ENCODE peak calls at places on chromosomes 2 and 18, in eight cellular contexts. I is stomach, G is keratinocyte, X is breast epithelium, U is cardiac muscle cell, C is heart right ventricle, R is PC-9, A is HL-60. B is an unnamed sample.

GRCh38 chr18:55509631-55510372 is 78.2 kb downstream of the TCF4 start:
- DNase-seq in G (peak), I (no peak), X (no peak), U (peak), A (no peak), C (no peak), R (no peak), B (no peak)

GRCh38 chr2:219451626-219452360 is 17.1 kb downstream of the SPEG start:
- DNase-seq in R (peak), U (peak), X (no peak), C (peak), G (no peak), I (no peak), A (no peak), B (peak)

GRCh38 chr2:156657809-156658208 is 221.6 kb downstream of the GPD2 start:
- DNase-seq in I (no peak), G (no peak), A (peak), R (no peak), C (no peak), U (peak), X (no peak), B (no peak)

GRCh38 chr2:10591207-10591606 is 98.6 kb downstream of the NOL10 start:
- DNase-seq in I (no peak), X (no peak), A (peak), C (no peak), R (no peak), U (peak), G (no peak), B (no peak)

GRCh38 chr2:15200581-15200980 is 360.6 kb downstream of the NBAS start:
- DNase-seq in I (no peak), R (no peak), A (no peak), G (no peak), U (no peak), C (no peak), X (no peak), B (no peak)

GRCh38 chr2:165536861-165537499 is 67.5 kb downstream of the CSRNP3 start:
- DNase-seq in U (peak), X (no peak), R (no peak), I (no peak), A (no peak), G (no peak), C (no peak), B (no peak)

GRCh38 chr2:101486258-101486701 is 11.4 kb upstream of the RFX8 start:
- DNase-seq in A (no peak), X (no peak), C (no peak), U (no peak), I (no peak), G (no peak), R (no peak), B (no peak)

GRCh38 chr18:30908381-30908780 is 134.2 kb downstream of the DSC3 start:
- DNase-seq in I (no peak), C (no peak), A (no peak), R (no peak), G (no peak), U (no peak), X (no peak), B (no peak)

GRCh38 chr2:36951030-36951518 is 15.3 kb downstream of the STRN start:
- DNase-seq in R (no peak), X (no peak), U (no peak), C (no peak), G (no peak), A (no peak), I (no peak), B (no peak)

GRCh38 chr2:229738024-229738625 is 23.8 kb upstream of the DNER start:
- DNase-seq in R (no peak), I (no peak), X (no peak), G (no peak), A (no peak), U (no peak), C (no peak), B (no peak)

GRCh38 chr2:240362826-240363717 is 72.4 kb upstream of the GPC1 start:
- DNase-seq in R (no peak), X (no peak), C (no peak), U (no peak), A (no peak), G (no peak), I (no peak), B (peak)

GRCh38 chr2:159201321-159202063 is 85.0 kb downstream of the WDSUB1 start:
- DNase-seq in A (no peak), X (no peak), U (peak), R (no peak), G (no peak), I (no peak), C (no peak), B (no peak)

GRCh38 chr2:60551241-60552095 is 2.0 kb downstream of the BCL11A start:
- DNase-seq in A (peak), C (peak), G (no peak), R (no peak), I (peak), U (peak), X (no peak), B (no peak)

GRCh38 chr2:26578581-26578980 is 62.6 kb downstream of the CIB4 start:
- DNase-seq in R (no peak), A (no peak), X (no peak), U (no peak), C (no peak), G (no peak), I (no peak), B (no peak)

GRCh38 chr2:2324565-2325101 is 6.4 kb downstream of the MYT1L start:
- DNase-seq in A (no peak), R (no peak), I (no peak), C (no peak), G (no peak), X (no peak), U (no peak), B (no peak)

GRCh38 chr2:29196792-29197788 is 81.9 kb downstream of the CLIP4 start:
- DNase-seq in I (peak), G (peak), A (peak), C (peak), R (peak), X (peak), U (peak), B (peak)

GRCh38 chr2:5360081-5360480 is 332.1 kb upstream of the SOX11 start:
- DNase-seq in R (no peak), I (no peak), X (no peak), C (no peak), A (no peak), U (no peak), G (no peak), B (no peak)

GRCh38 chr2:143839456-143839855 is 680.5 kb downstream of the ZEB2 start:
- DNase-seq in I (no peak), R (no peak), C (no peak), A (no peak), G (no peak), X (no peak), U (no peak), B (no peak)

GRCh38 chr2:242056785-242057184 is 187.3 kb downstream of the RTP5 start:
- DNase-seq in X (no peak), U (no peak), A (no peak), R (no peak), G (no peak), I (no peak), C (no peak), B (no peak)

GRCh38 chr2:111022630-111023029 is 98.1 kb upstream of the BCL2L11 start:
- DNase-seq in I (no peak), R (no peak), X (no peak), A (peak), C (no peak), U (no peak), G (no peak), B (no peak)

GRCh38 chr2:170005702-170006101 is 172.2 kb upstream of the MYO3B start:
- DNase-seq in I (no peak), R (no peak), A (peak), U (peak), C (no peak), G (no peak), X (no peak), B (no peak)

GRCh38 chr2:73091696-73092095 is 20.2 kb upstream of the SFXN5 start:
- DNase-seq in X (no peak), A (no peak), I (no peak), C (no peak), R (no peak), U (no peak), G (no peak), B (no peak)

GRCh38 chr2:217314021-217314460 is 454.2 kb upstream of the TNP1 start:
- DNase-seq in C (no peak), A (no peak), X (no peak), U (no peak), G (no peak), R (no peak), I (no peak), B (no peak)

GRCh38 chr2:95043300-95043786 is 17.8 kb downstream of the MAL start:
- DNase-seq in I (peak), X (peak), A (no peak), R (peak), U (peak), C (peak), G (no peak), B (peak)

GRCh38 chr2:19125876-19126275 is 232.5 kb downstream of the OSR1 start:
- DNase-seq in I (no peak), R (no peak), X (no peak), G (no peak), U (no peak), A (no peak), C (no peak), B (no peak)

DNA sequence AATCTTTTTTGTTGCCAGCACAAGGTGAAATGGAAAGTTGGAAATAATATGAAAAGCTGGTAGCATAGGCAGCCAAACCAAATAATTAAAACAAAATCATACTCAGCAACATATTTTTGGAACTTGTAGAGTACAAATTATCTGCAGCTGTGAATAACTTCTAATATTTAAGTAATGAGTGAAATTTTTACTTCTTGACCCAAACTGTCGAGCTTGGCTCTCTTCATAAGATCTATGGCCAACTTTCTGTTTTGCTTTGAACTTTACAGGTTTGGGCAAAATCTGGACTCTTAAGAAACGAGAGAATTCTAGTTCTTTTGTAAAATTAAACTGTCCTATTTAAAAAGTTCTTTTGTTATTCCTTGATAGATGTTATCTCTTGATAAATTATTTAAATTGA is 25.6 kb upstream of the CCDC102B start:
- DNase-seq in C (no peak), U (no peak), R (no peak), G (no peak), A (no peak), I (no peak), X (no peak), B (no peak)
- H3K27ac ChIP-seq in C (peak), U (no peak), R (no peak), G (no peak), A (no peak), I (no peak), X (no peak), B (no peak)

GRCh38 chr2:171160630-171161424 is at the start of gene TLK1:
- DNase-seq in U (peak), I (peak), G (no peak), A (peak), R (peak), C (peak), X (peak), B (peak)
- TF ChIP-seq CTCF in U (no peak), I (no peak), G (no peak), A (no peak), R (no peak), C (no peak), X (no peak), B (no peak)

DNA sequence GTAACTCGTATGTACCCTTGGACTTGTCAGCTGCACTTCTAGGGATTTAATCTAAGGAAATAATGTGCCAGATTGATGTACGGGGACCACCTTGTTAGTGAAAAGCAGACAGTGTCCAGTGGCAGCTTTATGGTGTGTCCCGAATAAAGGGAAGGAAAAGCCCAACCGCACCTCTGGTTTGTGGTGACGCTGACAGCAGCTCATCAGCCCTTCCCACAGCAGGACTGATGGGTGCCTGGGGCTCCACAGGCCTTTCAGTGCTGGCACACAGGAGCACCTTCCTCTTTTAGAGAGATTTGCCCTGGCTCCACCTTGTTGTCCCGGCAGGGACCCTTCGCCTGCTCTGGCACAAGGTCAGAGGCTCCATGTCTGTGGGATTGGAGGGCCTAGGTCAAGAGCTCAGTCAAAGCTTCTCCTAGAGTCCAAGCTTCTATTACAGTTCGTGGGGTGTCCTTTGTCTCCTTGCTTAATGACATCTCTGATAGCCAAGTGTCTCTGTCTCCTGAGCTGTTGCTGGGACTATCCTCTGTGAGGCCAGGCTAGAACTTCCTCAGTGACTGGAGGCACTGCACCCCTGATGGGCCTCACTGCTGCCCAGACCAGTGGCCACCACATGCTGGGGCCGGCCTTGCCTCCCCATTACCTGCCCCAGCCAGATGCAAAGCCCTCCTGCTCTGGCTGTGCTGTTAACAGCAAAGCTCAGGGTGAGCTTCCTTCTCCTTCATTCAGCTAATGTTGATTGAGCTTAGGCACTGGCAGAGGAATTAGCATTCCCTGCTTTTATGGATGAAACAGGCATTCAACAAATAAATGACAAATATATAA is 33.0 kb upstream of the SCLY start:
- DNase-seq in I (no peak), C (no peak), U (no peak), A (peak), G (no peak), R (no peak), X (no peak), B (no peak)
- H3K27ac ChIP-seq in I (no peak), C (no peak), U (no peak), A (peak), G (no peak), R (no peak), X (no peak), B (no peak)

GRCh38 chr18:22441638-22442037 is 23.9 kb upstream of the CTAGE1 start:
- DNase-seq in I (no peak), C (no peak), U (no peak), R (no peak), G (no peak), X (no peak), A (no peak), B (no peak)
- TF ChIP-seq CTCF in I (no peak), C (no peak), U (no peak), R (no peak), G (no peak), X (no peak), A (no peak), B (no peak)

DNA sequence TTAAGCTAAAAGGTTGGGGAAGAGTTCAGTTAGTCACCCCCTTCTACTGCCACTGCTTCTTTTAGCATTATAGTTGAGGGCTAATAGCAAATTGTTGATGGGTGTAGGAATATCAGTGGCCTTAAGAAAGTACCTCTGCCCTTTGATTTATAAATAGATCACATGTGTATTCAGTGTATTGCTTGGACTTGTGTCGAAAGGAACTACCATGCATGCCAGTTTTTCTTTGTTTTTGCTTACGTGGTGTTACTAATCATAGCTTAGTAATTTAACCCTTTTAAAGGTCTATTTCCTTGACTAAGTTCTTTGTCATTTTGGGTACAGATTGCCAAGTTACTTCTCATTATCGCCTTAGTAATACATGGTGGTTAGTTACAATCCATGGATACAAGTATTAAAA is 85.6 kb downstream of the MIB1 start:
- DNase-seq in G (peak), U (peak), C (no peak), A (no peak), I (no peak), R (no peak), X (no peak), B (no peak)
- H3K27ac ChIP-seq in G (peak), U (peak), C (peak), A (no peak), I (peak), R (no peak), X (no peak), B (peak)

GRCh38 chr18:23384778-23385736 is 68.0 kb upstream of the RIOK3 start:
- DNase-seq in G (no peak), X (no peak), R (no peak), U (no peak), C (no peak), I (no peak), A (no peak), B (no peak)

GRCh38 chr18:23380001-23380550 is 73.0 kb upstream of the RIOK3 start:
- DNase-seq in A (no peak), C (no peak), I (no peak), R (peak), X (no peak), G (peak), U (peak), B (no peak)

GRCh38 chr18:23377669-23378469 is 75.2 kb upstream of the RIOK3 start:
- DNase-seq in A (no peak), G (peak), I (no peak), X (no peak), U (peak), C (no peak), R (no peak), B (no peak)

GRCh38 chr18:23378470-23378764 is 74.7 kb upstream of the RIOK3 start:
- DNase-seq in U (no peak), I (no peak), R (no peak), G (no peak), A (no peak), X (no peak), C (no peak), B (no peak)

GRCh38 chr18:23380817-23381216 is 72.3 kb upstream of the RIOK3 start:
- DNase-seq in R (no peak), C (no peak), I (no peak), U (peak), X (no peak), G (no peak), A (no peak), B (no peak)
- TF ChIP-seq CTCF in R (no peak), C (no peak), I (no peak), U (no peak), X (no peak), G (no peak), A (no peak), B (no peak)

B was measured in gastrocnemius medialis.